ENCODE peak calls at places on chromosomes 6 and 20, in five cellular contexts. One of them, this sample, is unnamed.

GRCh38 chr20:16922834-16923233 is 174.7 kb downstream of the OTOR start:
- DNase-seq in K562: no peak
- DNase-seq in SK-N-SH: no peak
- DNase-seq in trophoblast cell: peak; percentile 76
- DNase-seq in IMR-90: peak; percentile 95
- DNase-seq in this sample: peak; percentile 91

GRCh38 chr6:1667012-1667804 is 57.5 kb downstream of the FOXC1 start:
- DNase-seq in K562: no peak
- DNase-seq in SK-N-SH: peak; percentile 74
- DNase-seq in trophoblast cell: no peak
- DNase-seq in IMR-90: peak; percentile 97
- DNase-seq in this sample: peak; percentile 10

GRCh38 chr20:33963756-33964155 is 30.0 kb upstream of the RALY start:
- DNase-seq in K562: no peak
- DNase-seq in SK-N-SH: no peak
- DNase-seq in trophoblast cell: no peak
- DNase-seq in IMR-90: no peak
- DNase-seq in this sample: no peak

GRCh38 chr6:35230950-35231349 is 17.2 kb downstream of the SCUBE3 start:
- DNase-seq in K562: no peak
- DNase-seq in SK-N-SH: no peak
- DNase-seq in trophoblast cell: no peak
- DNase-seq in IMR-90: no peak
- DNase-seq in this sample: no peak

GRCh38 chr20:53734006-53734688 is 140.5 kb upstream of the ZNF217 start:
- DNase-seq in K562: no peak
- DNase-seq in SK-N-SH: no peak
- DNase-seq in trophoblast cell: no peak
- DNase-seq in IMR-90: no peak
- DNase-seq in this sample: no peak

GRCh38 chr6:117546674-117547073 is 55.6 kb downstream of the GOPC start:
- DNase-seq in K562: no peak
- DNase-seq in SK-N-SH: no peak
- DNase-seq in trophoblast cell: no peak
- DNase-seq in IMR-90: no peak
- DNase-seq in this sample: no peak

GRCh38 chr6:115717472-115717871 is 343.2 kb downstream of the FRK start:
- DNase-seq in K562: no peak
- DNase-seq in SK-N-SH: no peak
- DNase-seq in trophoblast cell: no peak
- DNase-seq in IMR-90: no peak
- DNase-seq in this sample: no peak

GRCh38 chr6:139325003-139325600 is 33.3 kb upstream of the TXLNB start:
- DNase-seq in K562: no peak
- DNase-seq in SK-N-SH: no peak
- DNase-seq in trophoblast cell: no peak
- DNase-seq in IMR-90: no peak
- DNase-seq in this sample: no peak

GRCh38 chr6:39203804-39204495 is 25.3 kb downstream of the KCNK5 start:
- DNase-seq in K562: peak; percentile 48
- DNase-seq in SK-N-SH: no peak
- DNase-seq in trophoblast cell: peak; percentile 25
- DNase-seq in IMR-90: no peak
- DNase-seq in this sample: no peak

DNA sequence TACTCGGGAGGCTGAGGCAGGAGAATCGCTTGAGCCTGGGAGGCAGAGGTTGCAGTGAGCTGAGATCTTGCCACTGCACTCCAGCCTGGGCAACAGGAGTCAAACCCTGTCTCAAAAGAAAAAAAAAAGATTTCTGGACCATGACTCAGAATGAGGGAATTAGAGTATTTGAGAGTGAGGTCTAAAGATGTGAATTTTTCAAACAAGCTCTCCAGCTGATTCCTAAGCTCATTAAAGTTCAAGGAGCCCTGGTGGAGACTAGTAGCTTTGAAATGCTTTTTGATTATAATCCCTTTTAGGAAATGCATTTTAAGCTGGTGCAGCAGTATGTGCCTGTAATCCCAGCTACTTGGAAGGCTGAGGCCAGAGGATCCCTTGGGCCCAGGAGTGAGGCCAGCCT is 21.8 kb upstream of the SRF start:
- DNase-seq in K562: no peak
- DNase-seq in SK-N-SH: no peak
- DNase-seq in trophoblast cell: peak; percentile 43
- DNase-seq in IMR-90: peak; percentile 50
- DNase-seq in this sample: peak; percentile 32
- H3K9ac ChIP-seq in K562: no peak overlapping the region
- H3K9ac ChIP-seq in SK-N-SH: no peak overlapping the region
- H3K9ac ChIP-seq in trophoblast cell: no peak overlapping the region
- H3K9ac ChIP-seq in IMR-90: no peak overlapping the region
- H3K9ac ChIP-seq in this sample: peak overlapping the region; percentile 18

GRCh38 chr6:107973594-107973993 is 15.6 kb upstream of the SEC63 start:
- DNase-seq in K562: no peak
- DNase-seq in SK-N-SH: no peak
- DNase-seq in trophoblast cell: peak; percentile 91
- DNase-seq in IMR-90: no peak
- DNase-seq in this sample: no peak
- H2AFZ ChIP-seq in K562: no peak overlapping the region
- H2AFZ ChIP-seq in SK-N-SH: no peak overlapping the region
- H2AFZ ChIP-seq in trophoblast cell: no peak overlapping the region
- H2AFZ ChIP-seq in IMR-90: no peak overlapping the region
- H2AFZ ChIP-seq in this sample: no peak overlapping the region

GRCh38 chr6:27901801-27902200 is 10.4 kb downstream of the OR2B2 start:
- DNase-seq in K562: peak; percentile 29
- DNase-seq in SK-N-SH: no peak
- DNase-seq in trophoblast cell: no peak
- DNase-seq in IMR-90: no peak
- DNase-seq in this sample: no peak
- H3K9ac ChIP-seq in K562: peak overlapping the region; percentile 6
- H3K9ac ChIP-seq in SK-N-SH: no peak overlapping the region
- H3K9ac ChIP-seq in trophoblast cell: no peak overlapping the region
- H3K9ac ChIP-seq in IMR-90: no peak overlapping the region
- H3K9ac ChIP-seq in this sample: no peak overlapping the region

DNA sequence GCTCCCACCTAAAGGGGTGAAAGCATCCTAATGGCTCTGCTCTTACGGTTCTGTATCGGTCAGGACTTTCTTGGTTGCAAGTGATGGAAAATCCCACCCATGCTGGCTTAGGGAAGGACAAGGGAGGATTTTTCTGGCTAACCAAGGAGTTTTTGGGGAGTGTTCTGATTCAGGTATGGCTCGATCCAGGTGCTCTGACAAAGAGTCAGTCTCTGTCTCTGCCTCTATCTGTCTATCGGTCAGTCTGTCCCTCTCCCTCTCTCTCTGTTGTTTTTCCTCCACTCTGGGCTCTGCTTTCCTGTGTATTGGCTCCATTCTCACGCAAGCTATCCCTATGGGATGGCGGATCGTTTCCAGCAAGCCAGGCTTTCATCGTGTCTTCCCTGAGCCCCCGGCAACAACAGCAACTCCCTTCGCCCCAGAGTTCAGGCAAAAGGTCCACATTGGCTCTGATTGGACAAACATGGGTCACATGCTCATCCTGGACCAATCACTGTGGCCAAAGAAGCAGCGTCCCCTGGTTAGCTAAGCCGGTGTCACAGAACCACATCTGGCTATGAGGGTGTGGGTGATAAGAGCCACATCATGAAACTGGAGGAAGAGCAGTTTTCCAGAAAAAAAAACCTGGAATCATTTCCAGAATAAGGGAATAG is 160.3 kb downstream of the BMP7 start:
- DNase-seq in K562: peak; percentile 83
- DNase-seq in SK-N-SH: peak; percentile 69
- DNase-seq in trophoblast cell: peak; percentile 69
- DNase-seq in IMR-90: no peak
- DNase-seq in this sample: no peak
- H2AFZ ChIP-seq in K562: peak overlapping the region; percentile 90
- H2AFZ ChIP-seq in SK-N-SH: no peak overlapping the region
- H2AFZ ChIP-seq in trophoblast cell: no peak overlapping the region
- H2AFZ ChIP-seq in IMR-90: no peak overlapping the region
- H2AFZ ChIP-seq in this sample: no peak overlapping the region

GRCh38 chr6:13304101-13304500 is 24.2 kb downstream of the TBC1D7 start:
- DNase-seq in K562: no peak
- DNase-seq in SK-N-SH: no peak
- DNase-seq in trophoblast cell: no peak
- DNase-seq in IMR-90: no peak
- DNase-seq in this sample: peak; percentile 13

GRCh38 chr6:13305256-13305650 is 23.1 kb downstream of the TBC1D7 start:
- DNase-seq in K562: no peak
- DNase-seq in SK-N-SH: no peak
- DNase-seq in trophoblast cell: no peak
- DNase-seq in IMR-90: no peak
- DNase-seq in this sample: no peak

GRCh38 chr6:13305791-13306190 is 22.5 kb downstream of the TBC1D7 start:
- DNase-seq in K562: no peak
- DNase-seq in SK-N-SH: no peak
- DNase-seq in trophoblast cell: no peak
- DNase-seq in IMR-90: no peak
- DNase-seq in this sample: no peak

GRCh38 chr6:13303668-13304017 is 24.7 kb downstream of the TBC1D7 start:
- DNase-seq in K562: no peak
- DNase-seq in SK-N-SH: no peak
- DNase-seq in trophoblast cell: peak; percentile 16
- DNase-seq in IMR-90: peak; percentile 81
- DNase-seq in this sample: peak; percentile 64

GRCh38 chr6:13304580-13305255 is 23.6 kb downstream of the TBC1D7 start:
- DNase-seq in K562: no peak
- DNase-seq in SK-N-SH: no peak
- DNase-seq in trophoblast cell: no peak
- DNase-seq in IMR-90: no peak
- DNase-seq in this sample: no peak
- H3K9ac ChIP-seq in K562: no peak overlapping the region
- H3K9ac ChIP-seq in SK-N-SH: no peak overlapping the region
- H3K9ac ChIP-seq in trophoblast cell: no peak overlapping the region
- H3K9ac ChIP-seq in IMR-90: no peak overlapping the region
- H3K9ac ChIP-seq in this sample: no peak overlapping the region

GRCh38 chr6:148382856-148383255 is 40.2 kb downstream of the SASH1 start:
- DNase-seq in K562: no peak
- DNase-seq in SK-N-SH: no peak
- DNase-seq in trophoblast cell: peak; percentile 79
- DNase-seq in IMR-90: peak; percentile 20
- DNase-seq in this sample: no peak

GRCh38 chr6:148389086-148389485 is 46.4 kb downstream of the SASH1 start:
- DNase-seq in K562: no peak
- DNase-seq in SK-N-SH: no peak
- DNase-seq in trophoblast cell: peak; percentile 99
- DNase-seq in IMR-90: no peak
- DNase-seq in this sample: no peak

GRCh38 chr6:148388477-148388876 is 45.8 kb downstream of the SASH1 start:
- DNase-seq in K562: no peak
- DNase-seq in SK-N-SH: no peak
- DNase-seq in trophoblast cell: peak; percentile 52
- DNase-seq in IMR-90: no peak
- DNase-seq in this sample: no peak

GRCh38 chr6:148383658-148384417 is 41.2 kb downstream of the SASH1 start:
- DNase-seq in K562: no peak
- DNase-seq in SK-N-SH: no peak
- DNase-seq in trophoblast cell: peak; percentile 26
- DNase-seq in IMR-90: no peak
- DNase-seq in this sample: no peak

GRCh38 chr6:148385379-148385778 is 42.7 kb downstream of the SASH1 start:
- DNase-seq in K562: no peak
- DNase-seq in SK-N-SH: no peak
- DNase-seq in trophoblast cell: no peak
- DNase-seq in IMR-90: no peak
- DNase-seq in this sample: no peak
- H2AFZ ChIP-seq in K562: no peak overlapping the region
- H2AFZ ChIP-seq in SK-N-SH: no peak overlapping the region
- H2AFZ ChIP-seq in trophoblast cell: no peak overlapping the region
- H2AFZ ChIP-seq in IMR-90: no peak overlapping the region
- H2AFZ ChIP-seq in this sample: no peak overlapping the region

GRCh38 chr6:10425177-10425972 is 10.5 kb upstream of the TFAP2A start:
- DNase-seq in K562: no peak
- DNase-seq in SK-N-SH: no peak
- DNase-seq in trophoblast cell: no peak
- DNase-seq in IMR-90: no peak
- DNase-seq in this sample: no peak
- H3K9ac ChIP-seq in K562: no peak overlapping the region
- H3K9ac ChIP-seq in SK-N-SH: no peak overlapping the region
- H3K9ac ChIP-seq in trophoblast cell: peak overlapping the region; percentile 62
- H3K9ac ChIP-seq in IMR-90: no peak overlapping the region
- H3K9ac ChIP-seq in this sample: peak overlapping the region; percentile 48

GRCh38 chr6:119727504-119728219 is 378.1 kb upstream of the MAN1A1 start:
- DNase-seq in K562: no peak
- DNase-seq in SK-N-SH: no peak
- DNase-seq in trophoblast cell: peak; percentile 96
- DNase-seq in IMR-90: no peak
- DNase-seq in this sample: no peak
- H2AFZ ChIP-seq in K562: peak overlapping the region; percentile 92
- H2AFZ ChIP-seq in SK-N-SH: no peak overlapping the region
- H2AFZ ChIP-seq in trophoblast cell: no peak overlapping the region
- H2AFZ ChIP-seq in IMR-90: no peak overlapping the region
- H2AFZ ChIP-seq in this sample: no peak overlapping the region

GRCh38 chr6:108363113-108363512 is 68.3 kb downstream of the AFG1L start:
- DNase-seq in K562: no peak
- DNase-seq in SK-N-SH: no peak
- DNase-seq in trophoblast cell: no peak
- DNase-seq in IMR-90: no peak
- DNase-seq in this sample: no peak

GRCh38 chr6:108364470-108364869 is 69.6 kb downstream of the AFG1L start:
- DNase-seq in K562: no peak
- DNase-seq in SK-N-SH: no peak
- DNase-seq in trophoblast cell: no peak
- DNase-seq in IMR-90: no peak
- DNase-seq in this sample: no peak

GRCh38 chr6:108362455-108362854 is 67.6 kb downstream of the AFG1L start:
- DNase-seq in K562: no peak
- DNase-seq in SK-N-SH: no peak
- DNase-seq in trophoblast cell: no peak
- DNase-seq in IMR-90: no peak
- DNase-seq in this sample: no peak

GRCh38 chr6:108365488-108365887 is 70.6 kb downstream of the AFG1L start:
- DNase-seq in K562: no peak
- DNase-seq in SK-N-SH: no peak
- DNase-seq in trophoblast cell: no peak
- DNase-seq in IMR-90: no peak
- DNase-seq in this sample: no peak

DNA sequence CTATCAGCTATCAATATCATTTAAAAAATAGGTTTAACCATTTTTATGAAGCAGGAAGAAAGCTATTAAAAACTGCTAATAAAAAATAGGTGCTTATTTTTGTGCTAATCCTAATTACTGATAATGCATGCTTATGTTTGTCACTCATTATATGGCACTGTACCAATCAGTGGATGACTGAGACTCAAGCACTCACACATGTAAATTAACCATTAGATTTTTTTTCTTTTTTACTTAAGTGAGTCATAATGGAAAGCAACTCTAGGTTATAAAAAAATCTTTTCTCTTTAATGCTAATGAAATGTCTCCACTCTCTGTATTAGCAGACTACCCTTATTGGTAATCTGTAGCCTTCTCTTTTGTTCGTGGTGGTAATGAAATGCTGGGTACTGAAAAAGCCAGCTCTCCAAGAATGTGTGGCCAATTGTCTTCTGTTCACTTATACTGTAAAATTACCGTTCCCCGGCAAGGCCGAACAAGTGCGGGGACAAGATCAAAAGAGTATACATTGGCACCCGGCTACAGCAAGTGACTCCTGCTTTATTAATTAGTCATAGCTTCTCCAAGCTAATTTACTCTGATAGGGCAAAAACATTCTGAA is 69.0 kb downstream of the AFG1L start:
- DNase-seq in K562: no peak
- DNase-seq in SK-N-SH: no peak
- DNase-seq in trophoblast cell: no peak
- DNase-seq in IMR-90: no peak
- DNase-seq in this sample: peak; percentile 23
- H3K9ac ChIP-seq in K562: no peak overlapping the region
- H3K9ac ChIP-seq in SK-N-SH: no peak overlapping the region
- H3K9ac ChIP-seq in trophoblast cell: no peak overlapping the region
- H3K9ac ChIP-seq in IMR-90: no peak overlapping the region
- H3K9ac ChIP-seq in this sample: peak overlapping the region; percentile 40